ENCODE peak calls at places on chromosomes 4 and X, in eight cellular contexts. N is Peyer's patch, Q is IMR-90, A is HCT116, U is esophagus squamous epithelium, P is stomach, V is heart left ventricle, T is body of pancreas. K is an unnamed sample.

GRCh38 chrX:52363247-52363883 is 5.5 kb upstream of the XAGE2 start:
- DNase-seq in A (peak; percentile 13), P (no peak), T (no peak), V (no peak), U (no peak), Q (peak; percentile 5), N (no peak), K (no peak)

GRCh38 chrX:129637217-129638109 is 17.3 kb downstream of the APLN start:
- DNase-seq in U (peak; percentile 3), Q (peak; percentile 53), A (peak; percentile 36), V (peak; percentile 57), T (peak; percentile 77), N (peak; percentile 80), P (peak; percentile 75), K (peak; percentile 72)

GRCh38 chr4:24885342-24885741 is 27.5 kb downstream of the CCDC149 start:
- DNase-seq in V (no peak), P (no peak), T (no peak), A (no peak), Q (no peak), N (no peak), U (no peak), K (no peak)

GRCh38 chr4:147518846-147519767 is 38.2 kb downstream of the EDNRA start:
- DNase-seq in A (peak; percentile 59), U (no peak), P (peak; percentile 68), V (peak; percentile 25), N (no peak), Q (peak; percentile 86), T (peak; percentile 77), K (peak; percentile 65)

GRCh38 chr4:184268574-184269160 is 51.0 kb upstream of the ENPP6 start:
- DNase-seq in N (no peak), U (no peak), A (no peak), V (no peak), Q (no peak), P (no peak), T (no peak), K (no peak)

GRCh38 chrX:49039598-49040375 is 3.4 kb downstream of the TFE3 start:
- DNase-seq in T (peak; percentile 69), N (no peak), A (peak; percentile 75), Q (peak; percentile 94), P (peak; percentile 53), U (no peak), V (peak; percentile 59), K (peak; percentile 85)

GRCh38 chr4:120990246-120990645 is 67.7 kb upstream of the PRDM5 start:
- DNase-seq in T (no peak), Q (no peak), P (no peak), A (no peak), U (no peak), N (no peak), V (no peak), K (no peak)

GRCh38 chr4:69104719-69105275 is 8.5 kb downstream of the UGT2B7 start:
- DNase-seq in N (peak; percentile 61), T (no peak), P (no peak), V (no peak), U (no peak), Q (no peak), A (no peak), K (no peak)

GRCh38 chr4:183675625-183676024 is 16.5 kb downstream of the TRAPPC11 start:
- DNase-seq in V (no peak), Q (no peak), U (no peak), P (no peak), A (no peak), N (no peak), T (no peak), K (no peak)

GRCh38 chr4:168218663-168219062 is 99.9 kb downstream of the DDX60 start:
- DNase-seq in N (no peak), A (no peak), V (no peak), Q (peak; percentile 89), P (no peak), U (no peak), T (no peak), K (no peak)

GRCh38 chrX:131650637-131651410 is 107.0 kb downstream of the OR13H1 start:
- DNase-seq in U (no peak), A (no peak), Q (no peak), V (no peak), T (no peak), N (no peak), P (no peak), K (no peak)

GRCh38 chrX:143336261-143336660 is 181.0 kb downstream of the SPANXN3 start:
- DNase-seq in N (no peak), Q (no peak), P (no peak), V (no peak), T (no peak), A (no peak), U (no peak), K (no peak)

GRCh38 chr4:38949416-38950051 is 81.9 kb downstream of the FAM114A1 start:
- DNase-seq in P (no peak), V (no peak), N (no peak), Q (peak; percentile 70), U (no peak), A (no peak), T (no peak), K (no peak)

GRCh38 chr4:13963601-13964000 is 336.1 kb upstream of the BOD1L1 start:
- DNase-seq in P (no peak), U (no peak), Q (peak; percentile 16), N (no peak), A (no peak), V (no peak), T (no peak), K (no peak)

GRCh38 chr4:176435891-176436499 is 116.2 kb downstream of the SPCS3 start:
- DNase-seq in V (no peak), A (no peak), Q (peak; percentile 51), U (no peak), N (no peak), P (no peak), T (no peak), K (no peak)

GRCh38 chr4:25159837-25160713 is at the start of gene SEPSECS:
- DNase-seq in V (peak; percentile 98), A (peak; percentile 96), U (peak; percentile 58), Q (peak; percentile 95), P (peak; percentile 99), T (peak; percentile 99), N (peak; percentile 97), K (peak; percentile 98)

GRCh38 chr4:10093273-10093621 is 23.4 kb downstream of the WDR1 start:
- DNase-seq in A (no peak), Q (no peak), T (no peak), U (no peak), V (no peak), N (no peak), P (no peak), K (no peak)
- TF ChIP-seq POLR2A in A (no peak), Q (no peak), T (no peak), U (no peak), V (no peak), N (no peak), P (no peak), K (no peak)

GRCh38 chr4:80498725-80499124 is 163.2 kb downstream of the CFAP299 start:
- DNase-seq in Q (no peak), A (no peak), N (no peak), U (no peak), P (no peak), T (no peak), V (no peak), K (no peak)

GRCh38 chr4:80495847-80496246 is 160.3 kb downstream of the CFAP299 start:
- DNase-seq in N (no peak), A (no peak), Q (no peak), P (no peak), T (no peak), V (no peak), U (no peak), K (no peak)

GRCh38 chr4:80500593-80500992 is 165.1 kb downstream of the CFAP299 start:
- DNase-seq in N (no peak), P (no peak), V (no peak), U (no peak), T (no peak), Q (no peak), A (no peak), K (no peak)
- H3K27ac ChIP-seq in N (no peak overlapping the region), P (no peak overlapping the region), V (no peak overlapping the region), U (no peak overlapping the region), T (no peak overlapping the region), Q (no peak overlapping the region), A (no peak overlapping the region), K (no peak overlapping the region)

DNA sequence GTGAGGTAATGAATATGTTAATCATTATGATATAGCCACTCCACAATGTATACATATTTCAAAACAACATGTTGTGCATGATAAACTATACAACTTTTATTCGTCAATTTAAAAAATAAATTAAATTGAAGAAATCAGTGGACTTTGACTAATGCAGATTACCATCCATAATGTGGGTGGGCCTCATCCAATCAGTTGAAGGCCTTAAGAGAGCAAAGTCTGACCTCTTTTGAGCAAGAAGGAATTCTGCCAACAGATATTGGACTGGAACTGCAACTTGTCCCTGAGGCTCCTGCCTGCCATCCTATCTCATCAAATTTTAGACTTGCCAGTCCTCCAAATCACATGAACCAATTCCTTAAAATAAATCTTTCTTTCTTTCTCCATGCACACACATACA is 57.4 kb upstream of the SLC16A2 start:
- DNase-seq in Q (no peak), N (no peak), A (no peak), T (no peak), P (no peak), U (no peak), V (no peak), K (no peak)
- TF ChIP-seq CTCF in Q (no peak), N (no peak), A (no peak), T (no peak), P (no peak), U (no peak), V (no peak), K (no peak)

GRCh38 chr4:48906283-48907173 is at the start of gene OCIAD2:
- DNase-seq in P (peak; percentile 84), T (peak; percentile 89), Q (no peak), N (peak; percentile 83), U (peak; percentile 20), V (peak; percentile 72), A (peak; percentile 55), K (peak; percentile 88)
- TF ChIP-seq POLR2A in P (no peak), T (peak; percentile 69), Q (no peak), N (peak; percentile 57), U (no peak), V (no peak), A (no peak), K (peak; percentile 69)

DNA sequence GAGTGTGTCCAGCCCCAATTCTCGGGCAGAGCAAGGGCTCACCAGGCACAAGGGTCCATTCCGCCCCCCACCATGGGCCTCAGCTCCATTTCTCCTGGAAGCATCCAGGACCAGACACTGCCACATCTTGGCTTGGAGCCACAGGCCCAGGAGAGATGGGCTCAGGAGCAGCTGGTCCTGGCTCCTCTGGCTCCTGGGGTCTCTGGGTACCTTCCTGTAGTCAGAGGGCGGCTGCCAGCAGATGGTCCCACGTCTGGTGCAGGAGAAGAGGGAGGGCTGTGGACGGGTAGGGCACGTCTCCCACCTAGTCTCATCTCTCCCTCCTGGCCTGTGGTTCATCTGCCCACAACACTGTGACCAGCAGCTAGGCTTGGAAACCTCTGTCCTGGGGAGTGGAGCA is 8.0 kb downstream of the ATP2B3 start:
- DNase-seq in U (no peak), P (no peak), Q (no peak), T (no peak), N (no peak), V (no peak), A (no peak), K (no peak)
- H3K27ac ChIP-seq in U (no peak overlapping the region), P (no peak overlapping the region), Q (no peak overlapping the region), T (no peak overlapping the region), N (no peak overlapping the region), V (no peak overlapping the region), A (no peak overlapping the region), K (no peak overlapping the region)

GRCh38 chr4:139861471-139861870 is 195.9 kb downstream of the MGST2 start:
- DNase-seq in P (peak; percentile 30), T (peak; percentile 74), A (no peak), N (no peak), Q (no peak), U (no peak), V (no peak), K (peak; percentile 43)
- TF ChIP-seq CTCF in P (no peak), T (peak; percentile 58), A (no peak), N (no peak), Q (no peak), U (no peak), V (peak; percentile 14), K (no peak)